ENCODE peak calls at places on chromosomes 13 and 19, in ten cellular contexts. R is brain microvascular endothelial cell, T is OCI-LY7, L is left ventricle myocardium inferior, E is ovary, X is endodermal cell, B is psoas muscle, V is fibroblast of the aortic adventitia, K is choroid plexus epithelial cell, I is thoracic aorta. J is an unnamed sample.

GRCh38 chr19:36060430-36060829 is 5.7 kb downstream of the WDR62 start:
- DNase-seq in R (peak), T (peak), L (peak), E (peak), X (peak), B (peak), V (peak), K (peak), I (no peak), J (peak)

GRCh38 chr19:38142176-38143035 is 81.6 kb downstream of the DPF1 start:
- DNase-seq in R (peak), T (peak), L (peak), E (peak), X (peak), B (peak), V (peak), K (peak), I (no peak), J (no peak)

GRCh38 chr19:49879243-49879960 is 1.9 kb downstream of the TBC1D17 start:
- DNase-seq in R (no peak), T (no peak), L (no peak), E (peak), X (no peak), B (peak), V (no peak), K (no peak), I (no peak), J (no peak)

GRCh38 chr13:39483326-39483725 is 119.7 kb downstream of the LHFPL6 start:
- DNase-seq in R (no peak), T (no peak), L (no peak), E (no peak), X (no peak), B (no peak), V (peak), K (no peak), I (no peak), J (peak)

GRCh38 chr19:15112385-15112784 is 5.2 kb downstream of the SYDE1 start:
- DNase-seq in R (no peak), T (peak), L (no peak), E (no peak), X (peak), B (no peak), V (no peak), K (peak), I (no peak), J (no peak)

GRCh38 chr19:16073988-16074387 is 2.3 kb upstream of the TPM4 start:
- DNase-seq in R (no peak), T (peak), L (no peak), E (peak), X (peak), B (no peak), V (peak), K (no peak), I (no peak), J (no peak)

GRCh38 chr13:26343816-26344215 is 89.9 kb downstream of the CDK8 start:
- DNase-seq in R (no peak), T (no peak), L (no peak), E (no peak), X (no peak), B (no peak), V (no peak), K (no peak), I (no peak), J (no peak)

GRCh38 chr19:48805452-48805851 is 5.4 kb downstream of the BCAT2 start:
- DNase-seq in R (no peak), T (no peak), L (no peak), E (no peak), X (no peak), B (no peak), V (no peak), K (no peak), I (no peak), J (no peak)

GRCh38 chr13:38990693-38991092 is at the start of gene STOML3:
- DNase-seq in R (no peak), T (no peak), L (no peak), E (no peak), X (no peak), B (no peak), V (no peak), K (peak), I (no peak), J (no peak)

GRCh38 chr19:3149526-3150505 is 14.0 kb downstream of the GNA15 start:
- DNase-seq in R (no peak), T (no peak), L (no peak), E (no peak), X (no peak), B (no peak), V (no peak), K (no peak), I (no peak), J (no peak)

GRCh38 chr13:35978607-35979316 is 152.4 kb downstream of the DCLK1 start:
- DNase-seq in R (peak), T (peak), L (no peak), E (no peak), X (peak), B (no peak), V (peak), K (peak), I (no peak), J (peak)
- TF ChIP-seq CTCF in R (peak), T (peak), L (peak), E (peak), X (peak), B (peak), V (peak), K (peak), I (peak), J (peak)

DNA sequence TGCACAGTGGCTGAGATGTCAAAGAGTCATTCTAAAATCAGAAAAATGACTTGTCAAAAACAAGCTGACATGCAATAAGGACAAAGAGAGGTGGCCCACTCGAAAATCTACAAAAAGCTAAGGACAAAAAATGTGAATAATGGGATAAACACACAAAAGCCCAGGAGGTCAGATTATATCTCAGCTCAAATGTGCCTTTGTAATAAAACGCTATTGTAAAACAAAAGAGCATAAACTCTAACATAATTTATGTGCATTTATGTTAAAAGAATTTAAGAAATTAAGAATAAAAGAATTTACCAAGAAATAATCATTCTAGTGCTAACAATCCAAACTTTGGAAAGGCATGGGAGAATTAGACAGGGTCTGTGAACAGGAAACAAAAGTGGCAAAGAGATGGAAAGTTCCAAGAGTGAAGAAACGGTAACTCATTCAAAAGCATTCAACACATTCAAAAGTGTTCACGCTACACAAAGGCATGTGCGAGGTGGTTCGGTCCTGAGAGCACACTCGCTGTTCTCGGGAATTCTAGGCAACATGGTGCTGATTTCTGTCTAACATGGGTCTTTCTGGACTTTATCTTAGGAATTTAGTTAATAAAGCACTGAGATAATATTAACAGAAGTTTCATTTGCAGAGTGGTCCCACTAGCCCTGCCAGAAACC is 197.7 kb downstream of the KATNAL1 start:
- DNase-seq in R (no peak), T (no peak), L (no peak), E (no peak), X (no peak), B (no peak), V (no peak), K (no peak), I (no peak), J (no peak)
- H3K4me3 ChIP-seq in R (no peak), T (no peak), L (no peak), E (no peak), X (no peak), B (no peak), V (no peak), K (no peak), I (no peak), J (no peak)

DNA sequence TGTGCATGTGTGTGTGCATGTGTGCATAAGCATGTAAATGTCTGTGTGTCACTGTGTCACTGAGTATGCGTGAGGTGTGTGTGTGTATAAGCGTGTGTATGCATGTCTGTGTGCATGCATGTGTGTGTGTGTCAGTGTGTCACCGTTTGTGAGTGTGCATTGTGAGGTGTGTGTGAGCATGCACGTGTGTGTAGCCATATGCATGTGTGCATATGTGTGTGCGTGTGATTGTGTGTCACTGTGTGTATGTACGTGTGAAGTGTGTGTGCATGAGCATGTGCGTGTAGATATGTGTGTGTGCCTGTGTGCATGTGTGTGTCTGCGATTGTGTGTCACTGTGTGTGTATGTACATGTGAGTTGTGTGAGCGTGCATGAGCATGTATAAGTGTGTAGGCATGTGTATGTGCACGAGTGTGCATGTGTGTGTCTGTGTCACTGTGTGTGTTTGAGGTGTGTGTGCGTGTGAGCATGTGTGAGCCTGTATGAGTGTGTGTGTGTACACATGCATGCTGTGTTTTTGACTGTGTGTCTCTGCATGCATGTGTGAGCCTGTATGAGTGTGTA is 144.5 kb downstream of the NALCN start:
- DNase-seq in R (no peak), T (no peak), L (no peak), E (no peak), X (no peak), B (no peak), V (no peak), K (no peak), I (no peak), J (no peak)
- TF ChIP-seq CTCF in R (no peak), T (no peak), L (no peak), E (no peak), X (no peak), B (no peak), V (no peak), K (no peak), I (no peak), J (no peak)

GRCh38 chr19:19054315-19054938 is 9.4 kb upstream of the SLC25A42 start:
- DNase-seq in R (no peak), T (no peak), L (no peak), E (no peak), X (no peak), B (no peak), V (no peak), K (no peak), I (no peak), J (no peak)

GRCh38 chr19:19056636-19057275 is 7.0 kb upstream of the SLC25A42 start:
- DNase-seq in R (no peak), T (no peak), L (no peak), E (no peak), X (no peak), B (no peak), V (no peak), K (no peak), I (no peak), J (no peak)

GRCh38 chr19:19055701-19056100 is 8.1 kb upstream of the SLC25A42 start:
- DNase-seq in R (no peak), T (no peak), L (no peak), E (no peak), X (no peak), B (no peak), V (no peak), K (no peak), I (no peak), J (no peak)

GRCh38 chr19:19053508-19054314 is 10.1 kb upstream of the SLC25A42 start:
- DNase-seq in R (peak), T (peak), L (peak), E (peak), X (peak), B (peak), V (peak), K (peak), I (no peak), J (no peak)

DNA sequence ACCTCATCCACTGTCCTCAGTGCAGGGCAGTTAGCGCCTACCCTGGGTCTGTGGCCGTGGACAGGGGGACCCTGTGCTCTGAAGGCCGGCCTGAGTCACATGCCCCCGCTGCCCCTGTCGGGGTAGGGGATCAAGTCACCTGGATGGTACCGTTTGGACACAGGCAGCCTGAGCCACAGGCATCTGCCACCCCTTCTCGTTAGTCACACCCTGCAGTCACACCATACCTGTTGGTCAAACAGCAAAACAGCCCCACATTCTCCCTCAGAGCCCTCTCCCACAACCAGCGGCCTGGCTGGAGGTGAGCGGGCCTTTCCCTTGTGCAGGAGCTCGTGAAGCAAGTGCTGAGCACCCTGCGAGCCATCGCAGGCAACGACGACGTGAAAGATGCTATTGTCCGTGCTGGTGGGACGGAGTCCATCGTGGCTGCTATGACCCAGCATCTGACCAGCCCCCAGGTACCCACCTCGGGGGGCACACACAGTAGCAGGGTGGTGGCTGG is 8.8 kb upstream of the SLC25A42 start:
- DNase-seq in R (no peak), T (no peak), L (no peak), E (no peak), X (no peak), B (no peak), V (no peak), K (no peak), I (no peak), J (no peak)
- H3K4me3 ChIP-seq in R (no peak), T (no peak), L (no peak), E (no peak), X (no peak), B (no peak), V (no peak), K (no peak), I (no peak), J (no peak)

DNA sequence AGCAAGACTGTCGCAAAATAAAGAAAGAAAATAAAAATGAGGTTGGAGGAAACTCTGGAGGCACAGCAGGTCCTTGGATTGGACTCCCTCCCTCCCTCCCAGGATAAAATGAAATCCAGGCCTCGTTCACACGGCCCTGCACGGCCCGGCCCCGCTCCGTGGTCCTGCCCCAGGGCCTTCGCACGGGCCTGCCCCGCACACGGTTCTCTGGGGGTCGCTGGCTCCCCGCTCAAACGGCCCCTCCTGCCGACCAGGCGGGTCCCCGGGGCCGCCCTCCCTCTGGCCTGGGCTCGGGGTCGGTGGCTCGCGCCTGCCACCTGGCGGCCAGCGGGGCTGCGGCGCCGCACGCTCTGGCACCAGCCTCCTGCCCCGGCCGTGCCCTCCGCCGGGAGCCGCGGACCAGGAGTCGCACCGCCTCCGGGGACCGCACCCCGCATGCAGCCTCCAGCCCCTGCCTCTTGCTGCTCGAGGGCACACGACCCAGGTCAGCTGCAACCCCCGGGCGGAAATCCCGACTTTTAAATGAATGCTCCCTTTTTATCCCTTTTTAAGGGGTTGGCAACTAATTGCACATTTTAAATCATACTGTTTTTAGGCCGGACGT is 1.5 kb upstream of the WDR18 start:
- DNase-seq in R (peak), T (peak), L (peak), E (peak), X (peak), B (peak), V (peak), K (peak), I (no peak), J (no peak)
- TF ChIP-seq CTCF in R (peak), T (peak), L (peak), E (peak), X (peak), B (peak), V (peak), K (peak), I (peak), J (peak)

GRCh38 chr13:48561461-48562224 is 28.8 kb upstream of the RCBTB2 start:
- DNase-seq in R (no peak), T (peak), L (no peak), E (no peak), X (no peak), B (no peak), V (no peak), K (no peak), I (no peak), J (no peak)
- H3K4me3 ChIP-seq in R (no peak), T (peak), L (no peak), E (no peak), X (no peak), B (no peak), V (no peak), K (no peak), I (no peak), J (no peak)